ENCODE peak calls at places on chromosomes 12 and 14, in six cellular contexts. J is fibroblast of villous mesenchyme, Q is fibroblast of mammary gland, U is heart left ventricle, C is AG10803, H is GM13976. S is an unnamed sample.

GRCh38 chr12:9039397-9039977 is 50.1 kb downstream of the KLRG1 start:
- DNase-seq in J (peak; percentile 39), Q (peak; percentile 50), U (no peak), C (peak; percentile 47), H (peak; percentile 76), S (no peak)

GRCh38 chr14:88321692-88322504 is 1.2 kb downstream of the KCNK10 start:
- DNase-seq in J (no peak), Q (no peak), U (no peak), C (no peak), H (no peak), S (no peak)

GRCh38 chr14:22008098-22008412 is 334.4 kb upstream of the OR4E1 start:
- DNase-seq in J (no peak), Q (no peak), U (no peak), C (no peak), H (no peak), S (no peak)

GRCh38 chr14:78785265-78785664 is 615.1 kb downstream of the NRXN3 start:
- DNase-seq in J (no peak), Q (peak; percentile 58), U (no peak), C (no peak), H (no peak), S (no peak)

GRCh38 chr12:63098851-63099250 is 52.1 kb downstream of the AVPR1A start:
- DNase-seq in J (no peak), Q (no peak), U (no peak), C (no peak), H (no peak), S (no peak)

GRCh38 chr14:71713061-71713850 is 219.0 kb upstream of the RGS6 start:
- DNase-seq in J (no peak), Q (peak; percentile 60), U (no peak), C (peak; percentile 31), H (no peak), S (no peak)

GRCh38 chr14:104664107-104664506 is 25.3 kb upstream of the INF2 start:
- DNase-seq in J (no peak), Q (no peak), U (no peak), C (no peak), H (no peak), S (no peak)

GRCh38 chr12:99722690-99723486 is 75.3 kb downstream of the GARIN6 start:
- DNase-seq in J (no peak), Q (no peak), U (no peak), C (no peak), H (no peak), S (no peak)

GRCh38 chr12:69755302-69755701 is 16.6 kb downstream of the RAB3IP start:
- DNase-seq in J (no peak), Q (no peak), U (no peak), C (no peak), H (no peak), S (no peak)

GRCh38 chr14:79809849-79810612 is 401.3 kb downstream of the DIO2 start:
- DNase-seq in J (peak; percentile 36), Q (peak; percentile 35), U (no peak), C (no peak), H (no peak), S (no peak)

GRCh38 chr12:99529966-99530365 is 117.6 kb upstream of the GARIN6 start:
- DNase-seq in J (peak; percentile 1), Q (peak; percentile 20), U (no peak), C (peak; percentile 9), H (peak; percentile 31), S (peak; percentile 43)

GRCh38 chr14:53619625-53620324 is 336.9 kb downstream of the BMP4 start:
- DNase-seq in J (peak; percentile 27), Q (peak; percentile 33), U (no peak), C (peak; percentile 61), H (no peak), S (peak; percentile 36)

GRCh38 chr12:55728185-55728931 is 451 bp downstream of the CD63 start:
- DNase-seq in J (peak; percentile 81), Q (no peak), U (peak; percentile 90), C (peak; percentile 62), H (no peak), S (no peak)

GRCh38 chr14:103186894-103187586 is 63.8 kb downstream of the TNFAIP2 start:
- DNase-seq in J (no peak), Q (no peak), U (no peak), C (no peak), H (no peak), S (no peak)

GRCh38 chr14:68232643-68233055 is 413.1 kb downstream of the RAD51B start:
- DNase-seq in J (peak; percentile 98), Q (peak; percentile 99), U (peak; percentile 78), C (peak; percentile 97), H (peak; percentile 68), S (peak; percentile 100)

GRCh38 chr12:132400011-132400641 is 70.7 kb upstream of the GALNT9 start:
- DNase-seq in J (no peak), Q (no peak), U (no peak), C (no peak), H (no peak), S (no peak)

GRCh38 chr12:7141351-7142005 is 11.3 kb downstream of the CLSTN3 start:
- DNase-seq in J (no peak), Q (no peak), U (no peak), C (no peak), H (no peak), S (no peak)

GRCh38 chr12:94714378-94714777 is 64.0 kb upstream of the TMCC3 start:
- DNase-seq in J (peak; percentile 55), Q (peak; percentile 91), U (no peak), C (no peak), H (no peak), S (peak; percentile 59)

GRCh38 chr12:110312581-110313360 is 31.7 kb downstream of the ATP2A2 start:
- DNase-seq in J (peak; percentile 78), Q (peak; percentile 70), U (no peak), C (peak; percentile 74), H (no peak), S (peak; percentile 83)

GRCh38 chr14:105126126-105126969 is 42.2 kb downstream of the JAG2 start:
- DNase-seq in J (no peak), Q (no peak), U (no peak), C (no peak), H (no peak), S (no peak)

GRCh38 chr14:76958975-76959710 is 69.4 kb downstream of the IRF2BPL start:
- DNase-seq in J (peak; percentile 80), Q (peak; percentile 33), U (peak; percentile 76), C (no peak), H (peak; percentile 67), S (no peak)

DNA sequence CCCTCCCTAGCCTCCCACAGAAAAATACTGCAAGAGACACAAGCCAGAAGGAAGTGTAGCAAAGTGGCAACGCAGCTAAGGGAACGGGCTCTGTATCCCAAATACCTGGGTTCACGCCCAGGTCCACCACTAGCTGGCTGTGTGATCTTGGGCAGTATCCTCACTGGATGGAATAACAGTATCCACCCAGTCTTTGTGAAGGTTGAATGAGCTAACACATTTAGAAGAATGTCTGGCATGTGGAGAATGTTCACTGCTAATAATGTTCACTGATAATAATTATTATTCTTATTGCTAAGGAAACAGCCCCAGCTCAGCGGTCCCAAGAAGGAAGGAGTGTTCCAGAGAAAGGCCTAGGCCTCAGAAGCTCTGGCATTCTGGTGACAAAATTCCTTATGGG is 70.9 kb downstream of the VWF start:
- DNase-seq in J (no peak), Q (no peak), U (no peak), C (peak; percentile 49), H (no peak), S (peak; percentile 39)
- TF ChIP-seq CTCF in J (no peak), Q (no peak), U (no peak), C (no peak), H (no peak), S (peak; percentile 18)

GRCh38 chr12:112930350-112930749 is 7.9 kb upstream of the OAS3 start:
- DNase-seq in J (no peak), Q (no peak), U (no peak), C (no peak), H (no peak), S (no peak)

GRCh38 chr12:112929715-112930114 is 8.6 kb upstream of the OAS3 start:
- DNase-seq in J (no peak), Q (no peak), U (no peak), C (no peak), H (no peak), S (no peak)

GRCh38 chr12:112927925-112928324 is 10.3 kb upstream of the OAS3 start:
- DNase-seq in J (no peak), Q (no peak), U (no peak), C (no peak), H (no peak), S (no peak)

GRCh38 chr12:112927475-112927874 is 10.8 kb upstream of the OAS3 start:
- DNase-seq in J (no peak), Q (no peak), U (no peak), C (no peak), H (no peak), S (no peak)

DNA sequence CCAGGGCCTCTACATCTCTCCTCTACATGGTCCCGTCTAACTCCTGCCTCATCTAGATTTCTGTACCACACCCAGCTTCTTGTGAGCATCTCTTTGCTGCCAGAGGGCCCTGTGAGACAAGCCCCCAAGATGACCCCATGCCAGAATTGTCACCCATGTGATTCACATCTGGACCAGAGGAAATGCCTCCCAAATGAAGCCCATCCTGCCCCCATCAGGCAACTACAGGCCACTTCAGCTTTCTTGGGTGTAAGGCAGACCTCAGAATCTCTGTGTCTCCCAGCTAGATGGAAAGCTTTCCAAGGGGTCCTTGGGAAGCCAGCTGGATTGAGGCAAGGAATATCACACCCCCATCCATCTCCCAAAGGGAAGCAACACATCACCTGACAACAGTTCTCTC is 9.3 kb upstream of the OAS3 start:
- DNase-seq in J (no peak), Q (no peak), U (no peak), C (no peak), H (no peak), S (no peak)
- TF ChIP-seq CTCF in J (no peak), Q (no peak), U (no peak), C (no peak), H (no peak), S (peak; percentile 37)

DNA sequence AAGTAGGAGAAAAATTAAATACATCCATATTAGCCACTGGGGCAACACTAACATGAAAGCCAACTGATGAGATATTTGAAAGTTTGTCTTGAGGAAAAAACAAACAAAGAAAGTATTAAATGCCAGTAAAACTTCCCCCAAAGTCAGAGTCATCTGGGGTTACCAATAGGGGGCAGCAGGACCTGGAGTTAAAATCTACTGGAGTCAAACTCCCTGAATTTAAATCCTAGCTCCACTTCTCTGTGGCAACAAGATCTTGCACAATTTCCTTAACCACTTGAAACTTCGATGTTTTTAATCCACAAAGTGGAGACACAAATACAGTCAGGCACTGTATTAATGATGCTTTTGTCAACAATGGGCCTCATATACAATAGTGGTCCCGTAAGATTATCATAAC is 14.4 kb downstream of the PLEKHG7 start:
- DNase-seq in J (peak; percentile 71), Q (peak; percentile 76), U (no peak), C (peak; percentile 60), H (no peak), S (no peak)
- TF ChIP-seq CTCF in J (peak; percentile 54), Q (peak; percentile 67), U (no peak), C (peak; percentile 45), H (peak; percentile 26), S (peak; percentile 74)

DNA sequence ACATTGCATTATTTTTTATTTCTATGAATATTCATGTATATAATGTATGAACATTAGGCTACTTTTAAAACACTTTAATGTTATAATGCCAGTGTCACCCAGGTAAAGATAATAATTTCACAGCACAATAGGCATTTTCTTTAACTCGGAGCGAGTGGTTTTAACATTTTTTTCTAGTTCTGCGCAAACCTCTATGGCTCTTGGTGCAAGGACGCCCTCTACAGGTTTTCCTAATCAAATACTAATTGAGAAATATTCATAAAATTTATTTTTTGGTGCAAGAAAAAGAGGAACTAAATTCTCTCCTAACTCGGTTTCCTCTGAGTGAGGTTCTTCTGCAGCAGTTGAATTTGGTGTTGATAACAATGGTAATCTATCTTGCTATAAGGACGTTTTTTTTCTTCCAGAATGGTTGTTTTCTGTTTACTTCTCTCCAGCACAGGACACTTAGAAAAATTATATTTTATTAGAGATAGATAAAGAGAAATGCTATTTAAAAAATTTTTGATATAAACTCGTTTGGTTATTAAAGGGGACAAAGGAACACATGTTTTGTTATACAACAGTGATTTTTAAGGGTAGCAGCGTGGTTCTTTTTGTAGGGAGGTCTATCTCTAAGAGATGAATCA is 2.4 kb upstream of the WIF1 start:
- DNase-seq in J (peak; percentile 34), Q (peak; percentile 56), U (no peak), C (peak; percentile 31), H (peak; percentile 21), S (no peak)
- TF ChIP-seq CTCF in J (peak; percentile 68), Q (peak; percentile 74), U (peak; percentile 42), C (peak; percentile 72), H (peak; percentile 38), S (peak; percentile 84)

S was measured in epithelial cell of proximal tubule.